ENCODE peak calls at places on chromosomes 16 and 17, in seven cellular contexts. X is H1, A is HCT116, F is SK-N-SH, C is K562, P is HepG2, O is GM12878. U is an unnamed sample.

GRCh38 chr17:46915596-46915995 is 7.4 kb upstream of the GOSR2 start:
- DNase-seq in X (no peak), A (no peak), F (no peak), C (no peak), P (no peak), O (no peak), U (no peak)

GRCh38 chr17:12899604-12900003 is 110.3 kb downstream of the ARHGAP44 start:
- DNase-seq in X (no peak), A (no peak), F (no peak), C (no peak), P (no peak), O (no peak), U (no peak)

GRCh38 chr17:49086649-49087048 is 45.9 kb upstream of the B4GALNT2 start:
- DNase-seq in X (no peak), A (no peak), F (no peak), C (no peak), P (no peak), O (no peak), U (no peak)

GRCh38 chr16:81335669-81336068 is 20.9 kb downstream of the GAN start:
- DNase-seq in X (no peak), A (no peak), F (no peak), C (no peak), P (no peak), O (no peak), U (no peak)

GRCh38 chr16:81495321-81496234 is 51.0 kb downstream of the CMIP start:
- DNase-seq in X (no peak), A (no peak), F (peak), C (peak), P (no peak), O (no peak), U (no peak)

GRCh38 chr16:87086575-87086974 is 230.6 kb downstream of the C16orf95 start:
- DNase-seq in X (no peak), A (peak), F (no peak), C (no peak), P (no peak), O (no peak), U (no peak)

GRCh38 chr17:41049110-41049509 is 2.0 kb upstream of the KRTAP2-1 start:
- DNase-seq in X (no peak), A (no peak), F (no peak), C (no peak), P (peak), O (no peak), U (peak)

GRCh38 chr17:9023389-9024210 is 2.3 kb downstream of the NTN1 start:
- DNase-seq in X (no peak), A (no peak), F (no peak), C (no peak), P (no peak), O (no peak), U (no peak)

GRCh38 chr16:46885960-46886763 is 2.0 kb downstream of the GPT2 start:
- DNase-seq in X (no peak), A (no peak), F (peak), C (no peak), P (no peak), O (no peak), U (no peak)

GRCh38 chr16:13629704-13630103 is 290.2 kb upstream of the ERCC4 start:
- DNase-seq in X (no peak), A (no peak), F (no peak), C (no peak), P (no peak), O (no peak), U (no peak)

GRCh38 chr16:67936124-67936875 is at the start of gene PSMB10:
- DNase-seq in X (no peak), A (no peak), F (peak), C (peak), P (peak), O (no peak), U (peak)

GRCh38 chr16:88526906-88527185 is 43.4 kb upstream of the ZC3H18 start:
- DNase-seq in X (no peak), A (no peak), F (no peak), C (no peak), P (no peak), O (no peak), U (no peak)

GRCh38 chr17:37885136-37885535 is 39.1 kb upstream of the TBC1D3K start:
- DNase-seq in X (no peak), A (no peak), F (no peak), C (no peak), P (peak), O (no peak), U (no peak)

GRCh38 chr17:16455997-16456769 is 35.8 kb downstream of the LRRC75A start:
- DNase-seq in X (no peak), A (no peak), F (no peak), C (no peak), P (no peak), O (no peak), U (no peak)

GRCh38 chr17:74325743-74326379 is at the start of gene KIF19:
- DNase-seq in X (no peak), A (no peak), F (peak), C (peak), P (no peak), O (no peak), U (no peak)

GRCh38 chr17:54899721-54900456 is 763 bp upstream of the TOM1L1 start:
- DNase-seq in X (peak), A (no peak), F (peak), C (peak), P (peak), O (no peak), U (no peak)

GRCh38 chr17:48294193-48294909 is 135.7 kb downstream of the SKAP1 start:
- DNase-seq in X (no peak), A (no peak), F (no peak), C (no peak), P (no peak), O (no peak), U (no peak)

GRCh38 chr17:63834431-63835166 is 7.1 kb upstream of the FTSJ3 start:
- DNase-seq in X (peak), A (peak), F (peak), C (peak), P (peak), O (no peak), U (peak)

GRCh38 chr17:29909604-29910003 is 20.4 kb downstream of the SSH2 start:
- DNase-seq in X (no peak), A (no peak), F (no peak), C (no peak), P (no peak), O (no peak), U (no peak)

GRCh38 chr17:45836047-45837044 is 8.3 kb upstream of the SPPL2C start:
- DNase-seq in X (no peak), A (no peak), F (no peak), C (no peak), P (no peak), O (no peak), U (no peak)

GRCh38 chr17:58517378-58517927 is 3.0 kb upstream of the MTMR4 start:
- DNase-seq in X (no peak), A (no peak), F (no peak), C (no peak), P (no peak), O (no peak), U (no peak)

GRCh38 chr17:7225711-7226331 is 6.1 kb downstream of the ACADVL start:
- DNase-seq in X (no peak), A (no peak), F (no peak), C (no peak), P (no peak), O (no peak), U (no peak)

GRCh38 chr16:57920215-57920890 is 50.6 kb downstream of the CNGB1 start:
- DNase-seq in X (no peak), A (no peak), F (no peak), C (no peak), P (no peak), O (no peak), U (no peak)

GRCh38 chr17:10265100-10265810 is 66.8 kb upstream of the GAS7 start:
- DNase-seq in X (no peak), A (no peak), F (no peak), C (no peak), P (no peak), O (peak), U (no peak)

GRCh38 chr17:10261098-10261497 is 62.7 kb upstream of the GAS7 start:
- DNase-seq in X (no peak), A (no peak), F (no peak), C (no peak), P (no peak), O (no peak), U (no peak)

GRCh38 chr17:10268005-10268404 is 69.6 kb upstream of the GAS7 start:
- DNase-seq in X (no peak), A (no peak), F (no peak), C (no peak), P (no peak), O (no peak), U (no peak)

GRCh38 chr17:10266477-10266876 is 68.1 kb upstream of the GAS7 start:
- DNase-seq in X (no peak), A (no peak), F (no peak), C (no peak), P (no peak), O (peak), U (no peak)

DNA sequence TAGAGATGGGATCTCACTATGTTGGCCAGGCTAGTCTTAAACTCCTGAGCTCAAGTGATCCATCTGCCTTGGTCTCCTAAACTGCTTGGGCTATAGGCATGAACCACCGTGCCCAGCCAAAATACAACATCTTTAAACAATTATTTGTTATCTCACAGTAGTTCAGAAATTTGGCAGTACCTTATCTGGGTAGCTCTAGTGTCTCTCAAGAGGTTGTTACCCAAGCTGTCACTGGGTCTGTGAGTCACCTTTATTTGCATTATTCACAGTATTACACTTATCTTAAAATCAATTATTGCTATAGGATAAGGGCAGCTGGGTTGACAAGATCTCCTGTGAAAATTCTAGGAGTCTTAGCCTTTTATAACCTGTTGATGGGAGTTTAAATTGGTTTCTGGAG is 64.0 kb upstream of the GAS7 start:
- DNase-seq in X (no peak), A (no peak), F (no peak), C (no peak), P (no peak), O (no peak), U (no peak)
- TF ChIP-seq JUND in X (no peak), A (no peak), F (no peak), C (no peak), P (no peak), O (no peak), U (no peak)

GRCh38 chr16:49574826-49575225 is 201.2 kb downstream of the C16orf78 start:
- DNase-seq in X (no peak), A (no peak), F (no peak), C (no peak), P (no peak), O (no peak), U (no peak)

GRCh38 chr16:49578435-49579024 is 204.9 kb downstream of the C16orf78 start:
- DNase-seq in X (no peak), A (no peak), F (no peak), C (no peak), P (no peak), O (no peak), U (no peak)

GRCh38 chr16:49575352-49576172 is 202.0 kb downstream of the C16orf78 start:
- DNase-seq in X (no peak), A (no peak), F (no peak), C (no peak), P (no peak), O (peak), U (no peak)

GRCh38 chr16:49576941-49577340 is 203.3 kb downstream of the C16orf78 start:
- DNase-seq in X (no peak), A (no peak), F (no peak), C (no peak), P (no peak), O (no peak), U (no peak)

DNA sequence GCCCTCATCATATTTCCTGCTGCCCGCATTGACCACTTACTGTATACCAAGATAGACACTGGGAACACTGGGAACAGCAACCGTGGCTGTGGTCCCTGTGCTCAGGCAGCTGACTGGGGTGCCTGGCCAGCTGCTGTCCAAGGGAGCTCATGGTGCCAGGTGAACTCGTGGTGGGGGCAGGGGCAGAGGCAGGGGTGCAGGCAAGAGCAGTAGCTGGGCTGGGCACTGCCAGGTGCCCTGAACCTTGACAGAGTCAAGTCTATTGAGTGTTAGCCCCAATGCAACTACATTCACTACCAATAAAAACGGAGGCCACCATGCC is 202.5 kb downstream of the C16orf78 start:
- DNase-seq in X (no peak), A (no peak), F (no peak), C (no peak), P (no peak), O (no peak), U (no peak)
- TF ChIP-seq JUND in X (no peak), A (no peak), F (no peak), C (no peak), P (no peak), O (no peak), U (no peak)

DNA sequence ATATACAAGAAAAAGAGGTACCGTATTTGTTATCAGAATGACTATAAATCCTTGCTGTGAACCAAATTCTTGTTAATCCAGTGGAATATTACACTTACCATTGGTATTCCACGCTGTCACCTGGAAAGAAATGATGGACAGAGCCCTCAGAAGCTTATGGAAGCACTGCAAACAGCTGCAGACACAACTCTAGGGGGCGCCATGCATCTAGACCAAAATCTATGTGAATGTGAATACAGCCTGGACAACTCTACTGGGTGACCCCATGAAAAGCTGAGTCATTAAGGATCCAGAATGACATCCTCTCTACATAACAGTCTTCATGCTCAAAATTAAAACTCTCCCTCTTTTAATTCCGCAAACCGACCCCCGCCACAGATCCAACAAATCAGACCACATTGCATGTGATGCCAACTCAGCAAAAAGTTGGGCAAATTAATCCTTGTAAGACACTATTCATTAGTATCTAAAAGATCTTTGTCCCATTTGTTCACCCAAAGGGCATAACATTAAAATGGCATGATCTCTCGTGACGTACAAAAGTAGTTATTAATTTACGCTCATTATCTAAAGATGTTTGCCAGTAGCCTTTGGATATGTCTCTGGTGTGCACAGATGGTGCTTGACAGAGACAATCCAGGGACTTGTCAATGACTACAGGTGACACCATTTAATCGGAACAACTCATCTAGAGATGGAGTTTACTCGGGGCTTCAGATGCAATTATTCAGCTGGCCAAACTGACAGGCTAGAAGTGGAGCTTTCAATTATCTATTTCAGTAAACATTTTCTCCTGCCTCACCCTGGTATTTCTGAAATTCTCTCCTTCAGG is 552.7 kb upstream of the PSMD7 start:
- DNase-seq in X (no peak), A (no peak), F (peak), C (peak), P (no peak), O (no peak), U (no peak)
- TF ChIP-seq JUND in X (no peak), A (no peak), F (no peak), C (no peak), P (no peak), O (no peak), U (no peak)

GRCh38 chr17:44374306-44375195 is 10.9 kb upstream of the FAM171A2 start:
- DNase-seq in X (peak), A (no peak), F (peak), C (peak), P (peak), O (no peak), U (no peak)

GRCh38 chr17:44378171-44378705 is 11.2 kb downstream of the ITGA2B start:
- DNase-seq in X (no peak), A (no peak), F (no peak), C (no peak), P (no peak), O (no peak), U (no peak)

GRCh38 chr17:44376779-44377178 is 12.7 kb downstream of the ITGA2B start:
- DNase-seq in X (no peak), A (no peak), F (no peak), C (no peak), P (no peak), O (no peak), U (no peak)

GRCh38 chr17:44375196-44376017 is 11.8 kb upstream of the FAM171A2 start:
- DNase-seq in X (no peak), A (no peak), F (peak), C (no peak), P (no peak), O (no peak), U (no peak)

DNA sequence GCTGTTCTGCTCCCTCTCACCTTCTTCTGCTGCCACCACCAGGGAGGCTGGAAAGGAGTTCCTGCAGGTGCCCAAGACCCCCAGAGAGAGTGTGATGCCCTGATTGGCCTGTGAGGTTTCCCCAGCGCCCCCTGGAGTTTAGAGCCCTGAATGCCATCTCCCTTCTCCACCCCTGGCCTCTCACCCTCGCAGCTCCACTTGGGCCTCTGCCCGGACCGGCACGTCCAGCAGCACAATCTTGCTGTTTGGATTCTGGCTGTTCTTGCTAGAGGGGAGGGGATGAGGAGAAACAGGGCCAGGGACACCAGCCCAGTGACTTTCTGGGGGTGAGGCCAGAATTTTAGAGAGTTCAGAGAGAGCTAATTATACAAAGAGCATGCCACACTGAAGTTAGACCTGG is 12.5 kb upstream of the FAM171A2 start:
- DNase-seq in X (no peak), A (no peak), F (peak), C (peak), P (peak), O (no peak), U (peak)
- TF ChIP-seq JUND in X (no peak), A (no peak), F (no peak), C (no peak), P (no peak), O (no peak), U (no peak)

DNA sequence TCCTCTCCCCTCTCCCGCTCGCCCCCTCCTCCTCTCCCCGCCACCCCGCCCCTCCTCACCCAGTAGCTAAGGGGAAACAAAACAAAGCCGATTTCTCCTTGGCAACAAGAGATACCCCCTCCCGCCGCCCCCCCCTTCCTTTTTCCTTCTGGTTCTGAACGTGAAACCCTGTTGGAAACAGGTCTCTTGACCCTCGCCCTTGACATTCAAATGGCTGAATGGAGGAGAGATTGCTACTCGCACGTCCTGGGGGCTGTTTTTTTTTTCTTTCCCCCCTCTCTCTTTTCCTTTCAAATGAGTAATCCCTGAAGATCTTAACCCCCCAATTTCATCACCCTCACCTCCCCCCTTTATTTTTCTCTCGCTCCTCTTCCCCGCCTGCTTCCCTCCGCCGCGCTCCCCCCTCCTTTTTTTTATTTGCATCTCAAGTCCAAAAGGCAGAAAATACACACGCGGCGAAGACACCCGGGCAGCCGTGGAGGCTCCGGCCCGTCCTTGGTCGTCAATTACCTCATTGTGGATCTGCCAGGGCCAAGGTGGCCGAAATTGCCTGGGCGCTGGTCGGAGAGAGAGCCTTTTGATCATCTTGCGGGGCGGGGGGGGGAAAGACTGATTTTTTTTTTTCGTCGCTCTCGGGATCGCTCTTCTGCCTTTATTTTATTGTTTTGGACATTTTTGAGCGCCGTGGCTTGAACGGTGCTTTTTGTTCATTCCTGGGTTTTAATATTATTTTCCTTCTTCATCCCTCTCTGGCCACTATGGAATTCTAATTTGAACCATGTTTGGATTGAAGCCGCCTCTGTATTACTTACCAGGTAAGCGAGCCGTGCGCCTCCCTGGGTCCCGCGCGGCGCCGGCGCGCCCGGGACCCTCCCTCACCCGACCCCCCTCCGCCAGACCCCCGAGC is 57.3 kb upstream of the GSE1 start:
- DNase-seq in X (no peak), A (no peak), F (peak), C (peak), P (peak), O (no peak), U (peak)
- TF ChIP-seq JUND in X (no peak), A (no peak), F (no peak), C (no peak), P (no peak), O (no peak), U (no peak)

GRCh38 chr17:252456-252855 is 71.0 kb upstream of the DOC2B start:
- DNase-seq in X (no peak), A (no peak), F (no peak), C (no peak), P (no peak), O (no peak), U (no peak)
- TF ChIP-seq JUND in X (no peak), A (no peak), F (no peak), C (no peak), P (no peak), O (no peak), U (no peak)

GRCh38 chr17:66661411-66661843 is 173.5 kb upstream of the CACNG5 start:
- DNase-seq in X (no peak), A (peak), F (no peak), C (peak), P (no peak), O (no peak), U (peak)
- TF ChIP-seq JUND in X (no peak), A (peak), F (peak), C (peak), P (no peak), O (no peak), U (no peak)

DNA sequence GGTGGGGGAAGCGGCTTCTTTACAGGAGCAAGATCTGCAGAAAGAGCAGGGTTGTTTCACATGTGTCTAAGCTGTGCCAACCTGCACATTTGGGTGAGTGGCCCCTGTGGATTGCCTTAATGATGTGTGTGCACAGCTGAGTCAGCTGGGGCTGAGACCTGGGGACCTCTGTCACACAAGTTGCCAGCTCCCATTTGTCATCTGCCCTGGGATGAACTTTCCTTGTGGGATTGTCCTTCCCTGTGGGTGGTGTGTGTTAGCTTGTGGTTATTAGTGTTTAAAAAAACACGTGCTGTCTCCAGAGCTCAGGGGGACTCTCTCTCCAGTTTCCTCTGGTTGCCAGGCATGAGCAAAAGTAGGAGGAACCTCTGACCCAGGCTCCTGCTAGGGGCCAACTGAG is 400.5 kb upstream of the CCL2 start:
- DNase-seq in X (no peak), A (no peak), F (no peak), C (no peak), P (no peak), O (no peak), U (no peak)
- TF ChIP-seq JUND in X (no peak), A (no peak), F (no peak), C (no peak), P (no peak), O (no peak), U (no peak)

U was measured in T47D.